ENCODE peak calls at places on chromosome 4, in six cellular contexts. K is foreskin fibroblast, G is cardiac fibroblast, E is PC-9, M is A549, A is body of pancreas. P is an unnamed sample.

GRCh38 chr4:140861359-140862181 is 105.4 kb upstream of the TBC1D9 start:
- DNase-seq in A (peak; percentile 80), G (peak; percentile 91), M (peak; percentile 80), K (peak; percentile 92), E (peak; percentile 51), P (peak; percentile 70)

GRCh38 chr4:61605971-61606370 is 405.8 kb downstream of the ADGRL3 start:
- DNase-seq in E (no peak), M (no peak), G (no peak), A (no peak), K (no peak), P (no peak)

GRCh38 chr4:2848449-2848848 is 4.8 kb downstream of the ADD1 start:
- DNase-seq in E (no peak), G (peak; percentile 40), K (no peak), A (peak; percentile 62), M (no peak), P (no peak)

GRCh38 chr4:15934259-15934658 is 4.3 kb downstream of the FGFBP1 start:
- DNase-seq in E (no peak), M (no peak), A (no peak), G (no peak), K (no peak), P (no peak)

GRCh38 chr4:125765936-125766335 is 451.2 kb downstream of the FAT4 start:
- DNase-seq in M (no peak), K (peak; percentile 35), E (no peak), G (peak; percentile 26), A (no peak), P (no peak)

GRCh38 chr4:103996059-103996458 is 276.3 kb upstream of the TACR3 start:
- DNase-seq in G (peak; percentile 1), K (no peak), M (peak; percentile 36), E (peak; percentile 0), A (no peak), P (no peak)

GRCh38 chr4:76499461-76499860 is 64.4 kb downstream of the SHROOM3 start:
- DNase-seq in M (no peak), K (no peak), G (no peak), E (no peak), A (no peak), P (no peak)

GRCh38 chr4:21901831-21902230 is 46.7 kb downstream of the KCNIP4 start:
- DNase-seq in M (peak; percentile 20), K (peak; percentile 86), G (no peak), A (no peak), E (no peak), P (no peak)

GRCh38 chr4:181312066-181312465 is 931.1 kb upstream of the TENM3 start:
- DNase-seq in K (no peak), M (no peak), G (no peak), A (no peak), E (no peak), P (no peak)

GRCh38 chr4:78645853-78646757 is 94.5 kb downstream of the ANXA3 start:
- DNase-seq in A (peak; percentile 83), G (peak; percentile 97), M (peak; percentile 84), E (peak; percentile 45), K (peak; percentile 96), P (no peak)

GRCh38 chr4:184568770-184569169 is 80.5 kb downstream of the CASP3 start:
- DNase-seq in K (no peak), M (no peak), G (peak; percentile 66), A (no peak), E (no peak), P (no peak)

GRCh38 chr4:127400736-127401346 is 231.9 kb upstream of the INTU start:
- DNase-seq in K (peak; percentile 91), E (peak; percentile 46), M (peak; percentile 66), G (peak; percentile 84), A (peak; percentile 59), P (peak; percentile 57)

GRCh38 chr4:154818230-154818629 is 37.2 kb downstream of the RBM46 start:
- DNase-seq in K (no peak), G (no peak), E (no peak), A (no peak), M (no peak), P (no peak)

GRCh38 chr4:48110452-48110978 is 23.5 kb downstream of the TXK start:
- DNase-seq in A (no peak), K (no peak), M (no peak), E (no peak), G (no peak), P (no peak)

GRCh38 chr4:48112017-48112667 is 21.9 kb downstream of the TXK start:
- DNase-seq in M (no peak), E (no peak), K (peak; percentile 60), A (no peak), G (no peak), P (no peak)

GRCh38 chr4:48105230-48105629 is 28.8 kb downstream of the TXK start:
- DNase-seq in G (no peak), A (no peak), K (no peak), M (no peak), E (no peak), P (no peak)

GRCh38 chr4:48108309-48109073 is 25.6 kb downstream of the TXK start:
- DNase-seq in E (no peak), A (no peak), G (no peak), M (no peak), K (no peak), P (no peak)

DNA sequence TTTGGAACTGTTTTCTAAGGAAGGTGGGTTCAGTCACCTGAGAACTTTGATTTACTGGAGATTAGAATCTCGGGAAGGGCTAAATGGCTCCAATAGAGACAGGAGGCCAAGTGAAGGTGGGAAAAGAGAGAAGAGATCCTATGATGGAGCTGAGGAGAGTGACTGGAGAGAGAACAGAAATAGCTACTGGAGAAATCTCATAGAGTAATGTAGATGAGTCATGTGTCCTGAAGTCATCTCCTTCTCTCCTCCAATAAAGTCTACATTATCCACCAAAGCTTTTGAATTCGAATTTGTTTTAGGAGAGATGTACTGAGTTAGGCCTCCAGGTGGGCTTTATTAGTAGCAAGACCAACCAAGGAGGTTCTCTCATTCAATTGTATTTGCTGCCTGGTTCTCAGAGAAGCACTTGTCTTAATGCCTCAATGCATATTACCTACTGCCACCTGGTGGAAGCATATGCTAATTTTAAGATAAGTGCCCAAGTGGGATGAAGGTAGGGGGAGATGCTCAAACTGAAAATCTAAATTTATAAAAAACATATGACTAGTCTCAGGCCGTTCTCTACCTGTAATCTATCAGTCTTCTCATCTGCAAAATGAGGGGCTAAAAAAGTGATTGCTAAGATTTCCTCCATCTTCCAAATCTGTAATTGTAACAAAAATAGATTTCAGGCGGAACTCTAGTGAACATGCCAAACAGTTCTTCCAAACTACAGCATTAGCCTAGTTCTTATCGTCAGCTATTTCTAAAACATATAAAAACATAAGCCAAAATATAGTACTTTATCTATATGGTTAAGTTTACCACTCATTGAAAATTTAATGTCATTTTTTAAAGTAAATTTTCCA is 24.4 kb downstream of the TXK start:
- DNase-seq in M (peak; percentile 59), E (no peak), K (peak; percentile 46), G (peak; percentile 41), A (no peak), P (no peak)
- TF ChIP-seq CTCF in M (peak; percentile 49), E (peak; percentile 76), K (peak; percentile 63), G (peak; percentile 51), A (peak; percentile 49), P (peak; percentile 67)

GRCh38 chr4:84484274-84484673 is 14.8 kb downstream of the NKX6-1 start:
- DNase-seq in G (no peak), M (no peak), E (no peak), K (no peak), A (no peak), P (no peak)

GRCh38 chr4:84481879-84482245 is 17.2 kb downstream of the NKX6-1 start:
- DNase-seq in K (no peak), A (no peak), G (no peak), M (no peak), E (no peak), P (no peak)

GRCh38 chr4:84481077-84481878 is 17.8 kb downstream of the NKX6-1 start:
- DNase-seq in M (no peak), A (no peak), K (no peak), G (no peak), E (no peak), P (no peak)

GRCh38 chr4:84483738-84484137 is 15.4 kb downstream of the NKX6-1 start:
- DNase-seq in K (no peak), M (no peak), G (no peak), A (no peak), E (no peak), P (no peak)

DNA sequence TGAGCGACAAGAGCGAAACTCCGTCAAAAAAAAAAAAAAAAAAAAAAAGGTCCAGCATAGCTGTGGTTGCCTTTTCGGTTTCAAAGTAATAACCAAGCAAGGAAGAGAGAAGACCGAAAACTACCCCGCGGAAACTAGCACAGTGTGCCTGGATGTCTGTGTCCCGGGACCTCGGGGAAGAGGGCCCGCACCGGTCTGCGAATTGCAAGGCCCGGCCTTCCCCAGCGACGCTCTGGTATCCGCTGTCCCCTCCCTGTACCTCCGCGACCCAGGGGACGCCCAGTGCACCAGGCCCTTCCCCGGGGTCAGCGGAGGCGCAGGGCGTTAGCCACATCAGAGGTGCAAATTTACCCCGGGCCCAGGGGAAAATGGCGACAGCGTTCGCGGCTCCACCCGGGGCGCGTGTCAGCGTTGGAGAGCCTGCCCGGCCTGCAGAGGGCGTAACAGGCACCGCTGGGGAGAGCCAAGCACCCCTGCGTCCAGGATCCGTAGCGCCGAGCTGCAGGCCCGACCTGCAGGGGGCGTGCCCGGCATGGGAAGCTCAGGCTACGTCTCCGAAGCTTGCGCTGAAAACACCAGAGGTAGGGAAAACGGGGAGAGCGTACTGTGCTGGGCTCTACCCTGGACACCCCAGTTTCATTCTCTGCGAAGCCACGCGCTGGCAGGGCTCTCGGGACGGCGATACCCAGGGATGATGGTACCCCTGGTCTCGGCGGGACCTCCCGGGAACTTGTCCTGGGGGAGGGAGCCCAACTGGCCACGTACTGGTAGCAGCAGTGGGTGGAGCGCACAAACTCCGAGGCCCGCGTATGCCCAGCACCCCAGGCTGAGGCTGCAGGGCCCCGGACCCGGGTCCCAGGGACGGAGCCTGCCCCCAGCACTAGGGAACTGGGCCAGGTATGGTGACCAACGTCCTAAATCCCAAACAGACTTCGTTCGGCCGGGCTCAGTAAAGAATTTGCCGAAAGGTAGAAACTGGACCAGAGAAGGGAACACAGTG is 16.2 kb downstream of the NKX6-1 start:
- DNase-seq in E (no peak), G (peak; percentile 12), M (no peak), K (peak; percentile 29), A (no peak), P (no peak)
- TF ChIP-seq CTCF in E (no peak), G (peak; percentile 32), M (no peak), K (peak; percentile 22), A (no peak), P (peak; percentile 54)

DNA sequence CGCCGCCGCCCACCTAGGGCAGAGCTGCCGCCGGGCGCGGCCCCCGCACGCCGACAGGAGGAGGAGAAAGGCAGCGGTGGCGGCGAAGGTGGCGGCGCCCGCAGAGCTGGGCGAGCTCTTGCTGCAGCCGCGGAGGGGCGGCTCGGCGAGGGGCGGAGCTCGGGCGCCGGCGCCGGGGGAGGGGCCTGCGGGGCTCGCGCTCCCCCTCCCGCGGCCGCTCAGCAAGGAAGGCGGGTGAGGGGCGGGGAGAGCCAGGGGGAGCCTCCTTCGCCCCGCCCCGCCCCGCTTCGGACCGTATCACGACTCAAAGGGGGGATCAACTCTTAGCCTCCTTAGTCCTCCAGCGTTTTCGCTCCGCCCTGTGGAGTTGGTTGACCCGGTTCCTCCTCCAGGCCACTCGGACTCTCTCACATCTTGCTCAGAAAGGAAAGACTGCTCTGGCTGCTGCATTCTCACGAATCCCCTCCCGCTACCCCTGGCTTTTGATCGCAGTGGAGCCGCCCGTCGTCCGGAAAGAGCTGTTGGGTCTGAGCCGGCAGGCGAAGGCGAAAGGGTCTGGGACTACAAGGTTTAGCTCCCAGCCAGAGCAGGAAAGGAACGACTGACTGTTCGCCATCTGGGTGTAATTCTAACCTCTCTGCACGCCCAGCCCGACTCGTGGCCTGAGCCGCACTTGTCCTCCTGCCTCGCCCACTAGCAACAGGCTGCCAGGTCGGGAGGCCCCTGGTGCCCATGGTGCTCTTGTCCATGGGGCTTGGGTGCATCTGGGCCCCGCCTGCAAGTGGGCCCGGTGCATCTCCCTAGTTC is at the start of gene ATP8A1:
- DNase-seq in K (peak; percentile 93), E (peak; percentile 75), G (peak; percentile 91), A (peak; percentile 95), M (peak; percentile 75), P (peak; percentile 92)
- TF ChIP-seq CTCF in K (no peak), E (no peak), G (no peak), A (peak; percentile 19), M (no peak), P (peak; percentile 12)

GRCh38 chr4:139099366-139099982 is 77.5 kb downstream of the ELF2 start:
- DNase-seq in E (peak; percentile 47), G (peak; percentile 90), A (peak; percentile 78), K (peak; percentile 90), M (peak; percentile 81), P (peak; percentile 64)
- TF ChIP-seq CTCF in E (peak; percentile 83), G (peak; percentile 78), A (peak; percentile 84), K (peak; percentile 72), M (peak; percentile 79), P (peak; percentile 92)